ENCODE peak calls at places on chromosomes 5 and 9, in nine cellular contexts. One of them, this sample, is unnamed.

GRCh38 chr9:89592963-89593775 is 11.6 kb upstream of the GADD45G start:
- DNase-seq in hepatocyte: peak
- DNase-seq in lower lobe of right lung: no peak
- DNase-seq in K562: no peak
- DNase-seq in cardiac fibroblast: no peak
- DNase-seq in IMR-90: peak
- DNase-seq in WERI-Rb-1: peak
- DNase-seq in colonic mucosa: no peak
- DNase-seq in tibial artery: no peak
- DNase-seq in this sample: peak

GRCh38 chr5:43227655-43228054 is 35.6 kb downstream of the NIM1K start:
- DNase-seq in cardiac fibroblast: peak
- DNase-seq in WERI-Rb-1: no peak
- DNase-seq in K562: peak
- DNase-seq in colonic mucosa: no peak
- DNase-seq in IMR-90: peak
- DNase-seq in tibial artery: no peak
- DNase-seq in hepatocyte: peak
- DNase-seq in lower lobe of right lung: no peak
- DNase-seq in this sample: peak

GRCh38 chr5:69188811-69189161 is 597 bp upstream of the CENPH start:
- DNase-seq in tibial artery: no peak
- DNase-seq in WERI-Rb-1: no peak
- DNase-seq in lower lobe of right lung: no peak
- DNase-seq in cardiac fibroblast: no peak
- DNase-seq in colonic mucosa: no peak
- DNase-seq in hepatocyte: no peak
- DNase-seq in IMR-90: no peak
- DNase-seq in K562: no peak
- DNase-seq in this sample: no peak

GRCh38 chr9:21141427-21141882 is at the start of gene IFNW1:
- DNase-seq in hepatocyte: no peak
- DNase-seq in colonic mucosa: no peak
- DNase-seq in WERI-Rb-1: no peak
- DNase-seq in tibial artery: no peak
- DNase-seq in cardiac fibroblast: no peak
- DNase-seq in IMR-90: no peak
- DNase-seq in K562: no peak
- DNase-seq in lower lobe of right lung: no peak
- DNase-seq in this sample: peak

GRCh38 chr9:114117996-114118830 is 19.1 kb upstream of the KIF12 start:
- DNase-seq in colonic mucosa: no peak
- DNase-seq in IMR-90: no peak
- DNase-seq in hepatocyte: peak
- DNase-seq in K562: no peak
- DNase-seq in WERI-Rb-1: no peak
- DNase-seq in tibial artery: peak
- DNase-seq in cardiac fibroblast: no peak
- DNase-seq in lower lobe of right lung: peak
- DNase-seq in this sample: no peak

GRCh38 chr5:161219816-161220215 is 326.7 kb downstream of the GABRB2 start:
- DNase-seq in cardiac fibroblast: no peak
- DNase-seq in WERI-Rb-1: no peak
- DNase-seq in colonic mucosa: no peak
- DNase-seq in K562: no peak
- DNase-seq in hepatocyte: no peak
- DNase-seq in tibial artery: no peak
- DNase-seq in lower lobe of right lung: no peak
- DNase-seq in IMR-90: no peak
- DNase-seq in this sample: no peak

GRCh38 chr5:142411103-142411502 is 86.3 kb upstream of the SPRY4 start:
- DNase-seq in K562: no peak
- DNase-seq in tibial artery: no peak
- DNase-seq in IMR-90: no peak
- DNase-seq in lower lobe of right lung: no peak
- DNase-seq in hepatocyte: no peak
- DNase-seq in WERI-Rb-1: no peak
- DNase-seq in colonic mucosa: no peak
- DNase-seq in cardiac fibroblast: no peak
- DNase-seq in this sample: no peak

GRCh38 chr5:144191998-144192397 is 21.3 kb downstream of the KCTD16 start:
- DNase-seq in IMR-90: peak
- DNase-seq in WERI-Rb-1: no peak
- DNase-seq in tibial artery: no peak
- DNase-seq in lower lobe of right lung: no peak
- DNase-seq in hepatocyte: peak
- DNase-seq in cardiac fibroblast: peak
- DNase-seq in colonic mucosa: no peak
- DNase-seq in K562: peak
- DNase-seq in this sample: peak

GRCh38 chr5:34930870-34931269 is 1.5 kb downstream of the DNAJC21 start:
- DNase-seq in WERI-Rb-1: no peak
- DNase-seq in IMR-90: no peak
- DNase-seq in tibial artery: no peak
- DNase-seq in cardiac fibroblast: no peak
- DNase-seq in lower lobe of right lung: no peak
- DNase-seq in colonic mucosa: no peak
- DNase-seq in hepatocyte: no peak
- DNase-seq in K562: no peak
- DNase-seq in this sample: no peak

GRCh38 chr9:81461196-81461595 is 228.2 kb downstream of the TLE1 start:
- DNase-seq in lower lobe of right lung: no peak
- DNase-seq in tibial artery: no peak
- DNase-seq in colonic mucosa: no peak
- DNase-seq in cardiac fibroblast: no peak
- DNase-seq in K562: no peak
- DNase-seq in hepatocyte: no peak
- DNase-seq in IMR-90: peak
- DNase-seq in WERI-Rb-1: no peak
- DNase-seq in this sample: peak

GRCh38 chr9:81462759-81463158 is 226.6 kb downstream of the TLE1 start:
- DNase-seq in cardiac fibroblast: peak
- DNase-seq in WERI-Rb-1: no peak
- DNase-seq in IMR-90: no peak
- DNase-seq in K562: no peak
- DNase-seq in lower lobe of right lung: no peak
- DNase-seq in colonic mucosa: no peak
- DNase-seq in hepatocyte: no peak
- DNase-seq in tibial artery: no peak
- DNase-seq in this sample: no peak

GRCh38 chr9:81468084-81468595 is 221.2 kb downstream of the TLE1 start:
- DNase-seq in lower lobe of right lung: no peak
- DNase-seq in WERI-Rb-1: no peak
- DNase-seq in cardiac fibroblast: no peak
- DNase-seq in colonic mucosa: no peak
- DNase-seq in K562: no peak
- DNase-seq in tibial artery: no peak
- DNase-seq in hepatocyte: no peak
- DNase-seq in IMR-90: no peak
- DNase-seq in this sample: no peak

GRCh38 chr9:81470864-81471263 is 218.5 kb downstream of the TLE1 start:
- DNase-seq in lower lobe of right lung: no peak
- DNase-seq in tibial artery: no peak
- DNase-seq in K562: no peak
- DNase-seq in hepatocyte: no peak
- DNase-seq in IMR-90: no peak
- DNase-seq in WERI-Rb-1: no peak
- DNase-seq in cardiac fibroblast: no peak
- DNase-seq in colonic mucosa: no peak
- DNase-seq in this sample: no peak

GRCh38 chr9:81465468-81466002 is 223.8 kb downstream of the TLE1 start:
- DNase-seq in lower lobe of right lung: no peak
- DNase-seq in tibial artery: no peak
- DNase-seq in hepatocyte: no peak
- DNase-seq in IMR-90: peak
- DNase-seq in K562: no peak
- DNase-seq in cardiac fibroblast: peak
- DNase-seq in WERI-Rb-1: no peak
- DNase-seq in colonic mucosa: no peak
- DNase-seq in this sample: no peak
- TF ChIP-seq CTCF in lower lobe of right lung: no peak
- TF ChIP-seq CTCF in tibial artery: peak
- TF ChIP-seq CTCF in hepatocyte: no peak
- TF ChIP-seq CTCF in IMR-90: peak
- TF ChIP-seq CTCF in K562: no peak
- TF ChIP-seq CTCF in cardiac fibroblast: no peak
- TF ChIP-seq CTCF in WERI-Rb-1: no peak
- TF ChIP-seq CTCF in colonic mucosa: no peak
- TF ChIP-seq CTCF in this sample: no peak

GRCh38 chr5:108729306-108729645 is 18.4 kb upstream of the FER start:
- DNase-seq in IMR-90: no peak
- DNase-seq in WERI-Rb-1: no peak
- DNase-seq in K562: no peak
- DNase-seq in cardiac fibroblast: peak
- DNase-seq in lower lobe of right lung: no peak
- DNase-seq in tibial artery: no peak
- DNase-seq in colonic mucosa: no peak
- DNase-seq in hepatocyte: no peak
- DNase-seq in this sample: no peak
- H3K4me3 ChIP-seq in IMR-90: no peak
- H3K4me3 ChIP-seq in WERI-Rb-1: no peak
- H3K4me3 ChIP-seq in K562: peak
- H3K4me3 ChIP-seq in cardiac fibroblast: no peak
- H3K4me3 ChIP-seq in lower lobe of right lung: peak
- H3K4me3 ChIP-seq in tibial artery: no peak
- H3K4me3 ChIP-seq in colonic mucosa: no peak
- H3K4me3 ChIP-seq in hepatocyte: no peak
- H3K4me3 ChIP-seq in this sample: no peak

DNA sequence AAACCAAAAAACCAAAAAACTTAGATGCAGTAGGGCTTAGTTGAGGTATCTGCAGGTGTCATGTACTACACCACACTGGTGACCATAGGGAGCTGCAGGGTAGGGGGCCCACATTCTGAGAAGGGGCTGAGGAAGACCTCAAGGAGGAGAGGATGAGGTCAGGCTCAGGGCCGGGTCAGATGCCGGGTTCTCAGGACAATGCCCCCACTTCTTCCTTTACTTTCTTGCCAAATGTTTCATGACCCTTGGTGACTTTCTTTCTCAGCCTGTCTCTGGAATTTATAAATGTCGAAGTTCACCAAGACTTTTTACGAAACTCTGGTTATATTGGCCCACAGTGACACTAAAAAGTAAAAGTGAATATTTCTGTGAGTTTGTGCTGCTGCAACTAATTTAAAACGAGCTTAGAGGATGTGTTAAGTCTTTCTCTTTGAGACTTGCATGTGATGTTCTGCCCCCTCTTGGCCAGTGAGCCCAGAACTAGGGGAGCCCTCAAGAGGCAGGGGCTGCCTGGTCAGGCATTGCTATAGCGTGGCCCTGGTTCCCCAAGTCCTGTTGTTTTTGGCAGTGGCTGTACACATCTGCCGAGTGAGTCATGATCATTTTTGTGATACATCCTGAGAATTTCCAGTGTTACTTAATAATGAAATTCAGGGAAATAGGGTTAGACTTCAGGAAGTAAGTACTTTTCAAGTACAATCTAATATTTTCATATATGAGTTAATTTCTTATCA is 11.2 kb downstream of the ACO1 start:
- DNase-seq in colonic mucosa: no peak
- DNase-seq in lower lobe of right lung: no peak
- DNase-seq in WERI-Rb-1: no peak
- DNase-seq in K562: no peak
- DNase-seq in hepatocyte: no peak
- DNase-seq in tibial artery: peak
- DNase-seq in IMR-90: peak
- DNase-seq in cardiac fibroblast: peak
- DNase-seq in this sample: peak
- TF ChIP-seq CTCF in colonic mucosa: no peak
- TF ChIP-seq CTCF in lower lobe of right lung: no peak
- TF ChIP-seq CTCF in WERI-Rb-1: no peak
- TF ChIP-seq CTCF in K562: no peak
- TF ChIP-seq CTCF in hepatocyte: no peak
- TF ChIP-seq CTCF in tibial artery: no peak
- TF ChIP-seq CTCF in IMR-90: peak
- TF ChIP-seq CTCF in cardiac fibroblast: peak
- TF ChIP-seq CTCF in this sample: peak

DNA sequence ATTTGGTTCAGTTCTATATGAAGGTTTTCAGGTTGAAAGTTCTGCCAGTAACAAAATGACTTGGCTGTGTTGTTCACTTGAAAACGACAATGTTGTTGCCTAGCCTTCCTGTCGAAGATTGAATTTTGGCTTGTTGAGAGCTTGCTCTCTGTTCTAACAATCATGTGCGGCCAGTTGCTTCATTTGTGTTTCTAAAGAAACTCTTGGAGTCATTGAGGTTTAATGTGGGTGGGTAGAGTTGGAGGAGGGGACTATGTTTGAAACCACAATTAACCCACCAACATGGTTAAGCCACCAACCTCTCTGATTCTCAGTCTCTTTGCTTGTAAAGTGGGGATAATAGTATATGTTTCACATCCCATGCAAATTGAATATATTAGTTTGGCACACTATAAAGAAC is 145.8 kb downstream of the FBXL7 start:
- DNase-seq in IMR-90: no peak
- DNase-seq in hepatocyte: no peak
- DNase-seq in colonic mucosa: no peak
- DNase-seq in tibial artery: no peak
- DNase-seq in cardiac fibroblast: no peak
- DNase-seq in lower lobe of right lung: no peak
- DNase-seq in K562: no peak
- DNase-seq in WERI-Rb-1: no peak
- DNase-seq in this sample: peak
- H3K4me3 ChIP-seq in IMR-90: no peak
- H3K4me3 ChIP-seq in hepatocyte: no peak
- H3K4me3 ChIP-seq in colonic mucosa: no peak
- H3K4me3 ChIP-seq in tibial artery: no peak
- H3K4me3 ChIP-seq in cardiac fibroblast: no peak
- H3K4me3 ChIP-seq in lower lobe of right lung: no peak
- H3K4me3 ChIP-seq in K562: no peak
- H3K4me3 ChIP-seq in WERI-Rb-1: no peak
- H3K4me3 ChIP-seq in this sample: no peak

DNA sequence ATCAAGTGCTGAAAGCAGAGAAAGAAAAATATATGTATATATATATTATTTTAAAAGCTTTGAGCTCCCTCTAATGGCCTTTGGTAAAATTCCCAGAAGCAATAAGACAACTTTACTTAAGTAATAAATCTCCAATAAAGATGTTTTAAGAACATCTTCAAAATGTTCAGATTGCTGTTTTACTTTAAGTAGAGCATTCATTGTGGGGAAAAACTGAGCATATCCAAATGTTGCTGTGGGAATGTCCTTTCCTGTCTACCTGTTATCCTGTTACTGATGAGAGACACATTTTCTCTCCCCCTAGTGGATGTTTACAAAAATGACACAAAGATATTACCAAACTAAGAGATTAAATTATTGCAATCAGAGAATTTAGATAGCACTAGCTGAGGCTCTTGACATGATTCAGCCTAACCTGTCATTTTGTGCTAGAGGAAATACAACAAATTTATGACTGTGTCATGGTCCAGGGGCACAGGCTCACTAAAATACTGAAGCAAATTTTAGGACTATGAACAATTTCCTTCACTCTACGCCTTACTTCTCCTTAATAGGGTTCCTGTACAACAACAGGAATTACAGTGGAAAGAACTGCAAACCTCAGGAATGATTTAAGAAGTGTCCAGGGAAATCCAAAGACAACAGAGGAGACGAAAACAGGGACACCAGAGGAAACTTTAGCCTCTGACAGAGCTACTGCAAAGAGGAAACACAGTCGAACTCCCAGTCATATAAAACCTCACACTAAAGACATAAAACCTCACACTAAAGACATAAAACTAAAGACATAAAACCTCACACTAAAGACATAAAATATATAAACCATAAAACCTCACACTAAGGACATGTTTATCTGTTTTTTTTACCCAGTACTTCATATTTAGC is 24.3 kb upstream of the PRRC1 start:
- DNase-seq in lower lobe of right lung: no peak
- DNase-seq in colonic mucosa: no peak
- DNase-seq in WERI-Rb-1: no peak
- DNase-seq in cardiac fibroblast: peak
- DNase-seq in hepatocyte: peak
- DNase-seq in K562: peak
- DNase-seq in tibial artery: no peak
- DNase-seq in IMR-90: peak
- DNase-seq in this sample: peak
- TF ChIP-seq CTCF in lower lobe of right lung: peak
- TF ChIP-seq CTCF in colonic mucosa: peak
- TF ChIP-seq CTCF in WERI-Rb-1: peak
- TF ChIP-seq CTCF in cardiac fibroblast: peak
- TF ChIP-seq CTCF in hepatocyte: peak
- TF ChIP-seq CTCF in K562: peak
- TF ChIP-seq CTCF in tibial artery: no peak
- TF ChIP-seq CTCF in IMR-90: peak
- TF ChIP-seq CTCF in this sample: peak